ENCODE peak calls at places on chromosomes 1 and 21, in four cellular contexts. S is mesenchymal stem cell, Y is H9, C is mesendoderm. T is an unnamed sample.

GRCh38 chr1:244992833-244993232 is 128.5 kb upstream of the HNRNPU start:
- DNase-seq in Y (no peak), S (peak), C (no peak), T (no peak)

GRCh38 chr1:43052322-43052721 is 93.7 kb upstream of the SLC2A1 start:
- DNase-seq in S (no peak), C (no peak), Y (no peak), T (no peak)

GRCh38 chr1:10867138-10867721 is 70.8 kb upstream of the CASZ1 start:
- DNase-seq in C (peak), Y (peak), S (peak), T (no peak)

GRCh38 chr1:117616356-117616755 is 10.5 kb downstream of the TENT5C start:
- DNase-seq in Y (no peak), S (no peak), C (no peak), T (no peak)

GRCh38 chr1:83999316-83999819 is 436 bp upstream of the TTLL7 start:
- DNase-seq in S (peak), C (peak), Y (peak), T (peak)

GRCh38 chr1:232012773-232013386 is 386.3 kb downstream of the DISC1 start:
- DNase-seq in C (no peak), S (peak), Y (no peak), T (no peak)

GRCh38 chr1:193326296-193326695 is 139.9 kb upstream of the B3GALT2 start:
- DNase-seq in S (no peak), C (peak), Y (no peak), T (no peak)

GRCh38 chr1:2981981-2982614 is 39.2 kb upstream of the ACTRT2 start:
- DNase-seq in C (no peak), S (no peak), Y (no peak), T (no peak)

GRCh38 chr1:95278173-95278988 is 44.4 kb downstream of the RWDD3 start:
- DNase-seq in S (no peak), Y (no peak), C (no peak), T (no peak)

GRCh38 chr1:43348343-43348808 is 10.4 kb upstream of the CDC20 start:
- DNase-seq in Y (no peak), C (no peak), S (no peak), T (no peak)

GRCh38 chr1:40162791-40163441 is 1.7 kb downstream of the RLF start:
- DNase-seq in C (peak), Y (no peak), S (peak), T (no peak)

GRCh38 chr1:201456499-201457309 is 12.3 kb downstream of the PHLDA3 start:
- DNase-seq in C (peak), S (peak), Y (peak), T (no peak)

GRCh38 chr21:16535100-16535418 is 805.3 kb downstream of the USP25 start:
- DNase-seq in S (no peak), C (no peak), Y (no peak), T (no peak)

GRCh38 chr21:15617968-15618367 is 111.8 kb upstream of the USP25 start:
- DNase-seq in C (peak), S (peak), Y (no peak), T (no peak)

GRCh38 chr1:81867235-81867634 is 66.5 kb downstream of the ADGRL2 start:
- DNase-seq in S (no peak), Y (no peak), C (no peak), T (no peak)

GRCh38 chr1:55927934-55928333 is 651.4 kb downstream of the PLPP3 start:
- DNase-seq in Y (no peak), S (peak), C (no peak), T (no peak)

GRCh38 chr1:53498555-53499142 is 39.5 kb downstream of the DMRTB1 start:
- DNase-seq in Y (no peak), C (no peak), S (no peak), T (no peak)

GRCh38 chr1:47752560-47752959 is 244.6 kb downstream of the TRABD2B start:
- DNase-seq in Y (no peak), C (no peak), S (no peak), T (no peak)

GRCh38 chr21:15060776-15061175 is 4.0 kb downstream of the NRIP1 start:
- DNase-seq in S (peak), Y (no peak), C (peak), T (no peak)

GRCh38 chr1:20281801-20282200 is 8.9 kb upstream of the VWA5B1 start:
- DNase-seq in C (peak), Y (no peak), S (peak), T (no peak)

GRCh38 chr1:2112280-2112701 is 62.1 kb downstream of the PRKCZ start:
- DNase-seq in Y (no peak), S (no peak), C (no peak), T (no peak)

GRCh38 chr1:11746795-11747487 is 11.0 kb downstream of the AGTRAP start:
- DNase-seq in C (no peak), S (no peak), Y (no peak), T (no peak)

GRCh38 chr1:85019989-85020388 is 23.1 kb upstream of the MCOLN2 start:
- DNase-seq in Y (no peak), S (no peak), C (no peak), T (no peak)

GRCh38 chr1:103273106-103273505 is 164.8 kb upstream of the COL11A1 start:
- DNase-seq in C (peak), S (no peak), Y (no peak), T (no peak)

GRCh38 chr1:221868894-221869293 is 127.0 kb upstream of the DUSP10 start:
- DNase-seq in Y (no peak), C (no peak), S (peak), T (no peak)

GRCh38 chr1:85356130-85356529 is 79.7 kb upstream of the BCL10 start:
- DNase-seq in Y (no peak), C (no peak), S (no peak), T (no peak)

GRCh38 chr1:227771326-227771725 is 36.1 kb downstream of the SNAP47 start:
- DNase-seq in Y (no peak), S (no peak), C (no peak), T (no peak)

DNA sequence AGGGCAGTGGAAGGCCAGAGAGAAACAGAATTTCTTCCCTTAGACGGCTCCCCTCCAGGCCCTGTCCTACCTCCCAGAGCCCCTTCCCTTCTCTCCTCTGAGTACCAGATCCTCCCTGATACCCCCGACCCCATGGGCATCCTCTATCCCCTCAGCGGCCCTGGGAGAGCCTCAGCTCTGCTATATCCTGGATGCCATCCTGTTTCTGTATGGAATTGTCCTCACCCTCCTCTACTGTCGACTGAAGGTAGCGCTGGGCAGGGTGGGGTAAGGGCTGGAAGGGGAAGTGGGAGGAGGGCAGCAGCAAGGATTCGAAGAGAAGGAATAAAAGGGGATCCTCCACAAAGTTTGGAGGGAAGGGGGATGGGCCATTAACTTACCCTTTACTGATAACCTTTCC is 2.7 kb downstream of the FCER1G start:
- DNase-seq in S (no peak), Y (no peak), C (no peak), T (no peak)
- H3K4ac ChIP-seq in S (peak), Y (no peak), C (no peak), T (no peak)

GRCh38 chr1:236421850-236422516 is 27.9 kb downstream of the EDARADD start:
- DNase-seq in S (no peak), Y (no peak), C (no peak), T (no peak)
- H3K4ac ChIP-seq in S (no peak), Y (no peak), C (no peak), T (no peak)

GRCh38 chr1:145979746-145980435 is 15.4 kb downstream of the POLR3GL start:
- DNase-seq in S (peak), Y (no peak), C (no peak), T (no peak)
- H3K4ac ChIP-seq in S (peak), Y (no peak), C (peak), T (no peak)

GRCh38 chr1:224620105-224620504 is 4.0 kb downstream of the CNIH3 start:
- DNase-seq in S (no peak), Y (no peak), C (no peak), T (no peak)

GRCh38 chr1:224616761-224617409 is 768 bp downstream of the CNIH3 start:
- DNase-seq in C (peak), Y (peak), S (peak), T (peak)

GRCh38 chr1:224619209-224619608 is 3.1 kb downstream of the CNIH3 start:
- DNase-seq in Y (no peak), S (no peak), C (no peak), T (no peak)

GRCh38 chr1:224615861-224616760 is at the start of gene CNIH3:
- DNase-seq in Y (peak), C (peak), S (peak), T (peak)

GRCh38 chr1:224617410-224618361 is 1.6 kb downstream of the CNIH3 start:
- DNase-seq in S (no peak), Y (no peak), C (peak), T (no peak)
- H3K4ac ChIP-seq in S (no peak), Y (no peak), C (no peak), T (no peak)

GRCh38 chr21:44436111-44436611 is 19.1 kb upstream of the LRRC3 start:
- DNase-seq in S (no peak), C (no peak), Y (peak), T (no peak)
- H3K4ac ChIP-seq in S (no peak), C (no peak), Y (no peak), T (no peak)

GRCh38 chr1:26788515-26788785 is 700 bp downstream of the PIGV start:
- DNase-seq in Y (no peak), S (no peak), C (no peak), T (no peak)

GRCh38 chr1:26786437-26787380 is 1.0 kb upstream of the PIGV start:
- DNase-seq in C (peak), Y (peak), S (peak), T (peak)

GRCh38 chr1:26785611-26786436 is 1.9 kb upstream of the PIGV start:
- DNase-seq in Y (no peak), C (peak), S (peak), T (no peak)

GRCh38 chr1:26787706-26788514 is at the start of gene PIGV:
- DNase-seq in S (peak), C (peak), Y (peak), T (no peak)

GRCh38 chr1:26787381-26787705 is 407 bp upstream of the PIGV start:
- DNase-seq in Y (no peak), S (peak), C (no peak), T (no peak)
- H3K4ac ChIP-seq in Y (no peak), S (peak), C (peak), T (no peak)

GRCh38 chr1:171506525-171507304 is 21.4 kb downstream of the PRRC2C start:
- DNase-seq in C (peak), Y (no peak), S (peak), T (no peak)
- H3K4ac ChIP-seq in C (no peak), Y (no peak), S (no peak), T (no peak)

GRCh38 chr1:150385537-150386445 is 21.8 kb downstream of the RPRD2 start:
- DNase-seq in Y (no peak), S (no peak), C (no peak), T (no peak)

GRCh38 chr1:150386546-150387080 is 22.7 kb downstream of the RPRD2 start:
- DNase-seq in Y (no peak), C (no peak), S (no peak), T (no peak)

GRCh38 chr1:150387200-150387599 is 23.3 kb downstream of the RPRD2 start:
- DNase-seq in S (no peak), Y (no peak), C (no peak), T (no peak)

GRCh38 chr1:150388241-150388640 is 24.3 kb downstream of the RPRD2 start:
- DNase-seq in Y (no peak), C (no peak), S (no peak), T (no peak)

DNA sequence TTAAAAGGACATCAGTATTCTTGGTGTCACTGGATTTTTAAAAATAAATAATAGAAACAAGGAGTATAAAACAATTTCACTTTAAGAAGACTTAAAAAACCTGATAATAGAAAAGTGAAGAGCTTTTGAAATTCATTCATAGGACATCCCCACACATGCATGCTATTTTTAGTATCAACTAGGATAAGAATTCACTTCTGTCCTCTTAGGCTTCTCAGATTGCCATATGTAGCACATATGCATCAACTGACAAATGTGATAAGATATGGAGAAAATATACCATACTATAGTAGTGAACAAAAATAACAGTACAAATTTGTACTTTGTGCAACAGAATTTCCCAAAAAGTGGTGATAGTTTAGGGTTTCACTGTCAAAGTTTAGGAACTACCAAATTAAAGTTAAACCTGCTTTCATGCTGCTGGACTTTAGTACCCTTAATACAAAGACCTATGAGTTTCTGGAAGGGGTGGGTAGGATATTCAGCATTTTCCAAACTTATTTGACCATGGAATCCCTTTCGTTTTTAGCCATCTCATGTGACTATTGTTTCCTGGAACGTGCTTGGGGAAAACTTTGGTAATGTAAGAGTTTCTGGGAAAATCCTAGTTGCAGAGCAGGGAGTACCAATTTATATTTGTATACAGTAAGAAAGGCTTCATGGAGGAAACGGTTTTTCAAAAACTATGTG is 19.8 kb downstream of the RPRD2 start:
- DNase-seq in S (no peak), C (no peak), Y (no peak), T (no peak)
- H3K4ac ChIP-seq in S (no peak), C (no peak), Y (no peak), T (no peak)

GRCh38 chr1:23422955-23423354 is 1.6 kb downstream of the TCEA3 start:
- DNase-seq in S (no peak), Y (no peak), C (no peak), T (no peak)

GRCh38 chr1:23421343-23421742 is 3.2 kb downstream of the TCEA3 start:
- DNase-seq in C (no peak), S (peak), Y (no peak), T (no peak)

GRCh38 chr1:23420778-23421177 is 3.8 kb downstream of the TCEA3 start:
- DNase-seq in C (no peak), Y (no peak), S (no peak), T (no peak)

GRCh38 chr1:23422313-23422877 is 2.2 kb downstream of the TCEA3 start:
- DNase-seq in Y (no peak), C (no peak), S (peak), T (no peak)

DNA sequence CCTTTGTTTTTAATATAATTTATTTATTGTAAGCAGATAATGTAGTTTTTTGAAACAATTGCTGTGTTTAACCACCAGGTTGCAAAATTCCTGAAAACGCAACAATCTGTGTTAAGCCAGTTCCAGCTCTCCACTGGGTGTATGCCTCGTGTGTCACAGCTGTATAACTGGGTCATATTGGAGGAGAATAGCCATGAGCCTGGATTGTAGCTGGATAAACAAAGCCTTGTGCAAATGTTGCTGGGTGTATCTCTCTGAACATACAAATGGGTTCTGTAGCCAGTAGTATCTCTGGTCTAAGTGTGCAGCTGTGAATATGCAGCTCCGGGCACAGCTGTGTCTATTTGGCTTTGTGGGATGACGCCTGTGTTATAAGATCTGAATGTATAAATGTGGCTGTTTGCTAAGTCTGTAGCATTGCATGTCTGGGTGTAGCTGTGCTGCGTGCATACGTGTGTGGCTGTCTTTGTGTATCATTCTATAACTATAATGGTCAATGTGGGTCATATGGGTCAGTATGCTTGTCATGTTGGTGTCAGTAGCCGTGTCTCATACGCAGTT is 2.7 kb downstream of the TCEA3 start:
- DNase-seq in S (peak), C (no peak), Y (no peak), T (no peak)
- H3K4ac ChIP-seq in S (peak), C (no peak), Y (no peak), T (no peak)

GRCh38 chr1:169486281-169486904 is 649 bp upstream of the SLC19A2 start:
- DNase-seq in S (peak), C (peak), Y (no peak), T (no peak)
- H3K4ac ChIP-seq in S (no peak), C (no peak), Y (no peak), T (no peak)